ENCODE peak calls at places on chromosome 7, in six cellular contexts. U, H, S, Q, J and F are unnamed samples.

GRCh38 chr7:35599642-35600041 is 95.3 kb downstream of the HERPUD2 start:
- DNase-seq in U (no peak), H (no peak), S (no peak), Q (no peak), J (no peak), F (no peak)

GRCh38 chr7:10418985-10419384 is 554.7 kb upstream of the PHF14 start:
- DNase-seq in U (no peak), H (no peak), S (no peak), Q (no peak), J (no peak), F (no peak)

GRCh38 chr7:147483634-147484292 is 1106.8 kb upstream of the C7orf33 start:
- DNase-seq in U (peak; percentile 3), H (no peak), S (no peak), Q (no peak), J (no peak), F (no peak)

GRCh38 chr7:34096135-34096775 is 190.9 kb downstream of the BMPER start:
- DNase-seq in U (peak; percentile 98), H (no peak), S (peak; percentile 65), Q (no peak), J (no peak), F (no peak)

GRCh38 chr7:80187279-80187678 is 52.6 kb downstream of the GNAI1 start:
- DNase-seq in U (no peak), H (no peak), S (no peak), Q (no peak), J (no peak), F (no peak)

GRCh38 chr7:63067897-63068585 is 930.6 kb upstream of the ZNF722 start:
- DNase-seq in U (no peak), H (peak; percentile 67), S (no peak), Q (no peak), J (no peak), F (no peak)

GRCh38 chr7:64045301-64046040 is at the start of gene ZNF727:
- DNase-seq in U (no peak), H (peak; percentile 71), S (peak; percentile 54), Q (no peak), J (no peak), F (no peak)

GRCh38 chr7:39670934-39671333 is 47.6 kb downstream of the RALA start:
- DNase-seq in U (no peak), H (no peak), S (no peak), Q (no peak), J (no peak), F (no peak)

GRCh38 chr7:20030915-20031362 is 186.2 kb downstream of the MACC1 start:
- DNase-seq in U (peak; percentile 30), H (no peak), S (no peak), Q (no peak), J (no peak), F (peak; percentile 11)

GRCh38 chr7:122306320-122307227 is 2.0 kb upstream of the FEZF1 start:
- DNase-seq in U (no peak), H (no peak), S (no peak), Q (no peak), J (no peak), F (no peak)

GRCh38 chr7:47327306-47327697 is 254.6 kb downstream of the TNS3 start:
- DNase-seq in U (no peak), H (no peak), S (no peak), Q (no peak), J (no peak), F (no peak)

GRCh38 chr7:157253850-157254249 is 83.0 kb upstream of the DNAJB6 start:
- DNase-seq in U (no peak), H (no peak), S (no peak), Q (no peak), J (no peak), F (no peak)

GRCh38 chr7:22394739-22395138 is 37.8 kb upstream of the RAPGEF5 start:
- DNase-seq in U (no peak), H (no peak), S (no peak), Q (no peak), J (no peak), F (no peak)

GRCh38 chr7:74094224-74095095 is 10.9 kb downstream of the LIMK1 start:
- DNase-seq in U (peak; percentile 89), H (no peak), S (peak; percentile 82), Q (peak; percentile 70), J (peak; percentile 80), F (peak; percentile 80)

GRCh38 chr7:36487756-36488336 is 98.2 kb downstream of the ANLN start:
- DNase-seq in U (peak; percentile 77), H (no peak), S (no peak), Q (no peak), J (peak; percentile 36), F (peak; percentile 20)

GRCh38 chr7:30272126-30272525 is 12.3 kb upstream of the ZNRF2 start:
- DNase-seq in U (no peak), H (no peak), S (no peak), Q (no peak), J (no peak), F (no peak)

GRCh38 chr7:128963327-128963757 is 25.6 kb downstream of the IRF5 start:
- DNase-seq in U (no peak), H (no peak), S (no peak), Q (no peak), J (peak; percentile 76), F (peak; percentile 66)

GRCh38 chr7:132419538-132419937 is 156.7 kb downstream of the PLXNA4 start:
- DNase-seq in U (peak; percentile 94), H (no peak), S (no peak), Q (no peak), J (no peak), F (no peak)

GRCh38 chr7:108459922-108460551 is 3.8 kb upstream of the NRCAM start:
- DNase-seq in U (peak; percentile 58), H (no peak), S (no peak), Q (no peak), J (peak; percentile 57), F (peak; percentile 60)
- TF ChIP-seq CTCF in U (peak; percentile 60), H (peak; percentile 80), S (no peak), Q (peak; percentile 48), J (peak; percentile 41), F (peak; percentile 38)

DNA sequence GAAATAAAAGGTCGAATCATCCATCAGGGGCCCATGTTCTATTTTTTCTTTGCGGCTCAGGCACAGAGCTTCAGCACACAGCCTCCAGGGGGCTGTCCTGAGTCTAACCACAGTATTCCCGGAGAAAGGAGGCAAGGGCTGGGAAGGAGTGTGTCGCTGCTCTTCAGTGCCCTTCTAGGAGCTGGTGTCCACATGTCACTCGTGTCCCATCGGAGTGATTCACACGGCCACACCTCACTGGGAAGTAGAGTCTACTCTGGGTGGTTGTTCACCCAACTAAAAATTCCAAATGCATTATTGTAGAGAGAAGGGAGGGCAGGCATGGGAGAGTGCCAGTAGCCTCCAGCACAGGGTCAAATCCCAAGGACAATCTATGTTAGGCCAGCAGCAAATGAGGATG is 114.8 kb upstream of the LANCL2 start:
- DNase-seq in U (no peak), H (no peak), S (no peak), Q (no peak), J (no peak), F (no peak)
- TF ChIP-seq CTCF in U (peak; percentile 37), H (peak; percentile 51), S (peak; percentile 12), Q (no peak), J (no peak), F (no peak)

GRCh38 chr7:2106920-2107319 is 125.8 kb downstream of the MAD1L1 start:
- DNase-seq in U (no peak), H (no peak), S (peak; percentile 56), Q (no peak), J (no peak), F (no peak)

GRCh38 chr7:2109251-2109935 is 123.4 kb downstream of the MAD1L1 start:
- DNase-seq in U (peak; percentile 46), H (no peak), S (no peak), Q (no peak), J (no peak), F (no peak)

GRCh38 chr7:2109936-2110585 is 122.7 kb downstream of the MAD1L1 start:
- DNase-seq in U (peak; percentile 93), H (peak; percentile 79), S (no peak), Q (no peak), J (peak; percentile 70), F (peak; percentile 73)

GRCh38 chr7:2107386-2108085 is 125.2 kb downstream of the MAD1L1 start:
- DNase-seq in U (no peak), H (no peak), S (no peak), Q (no peak), J (no peak), F (no peak)

DNA sequence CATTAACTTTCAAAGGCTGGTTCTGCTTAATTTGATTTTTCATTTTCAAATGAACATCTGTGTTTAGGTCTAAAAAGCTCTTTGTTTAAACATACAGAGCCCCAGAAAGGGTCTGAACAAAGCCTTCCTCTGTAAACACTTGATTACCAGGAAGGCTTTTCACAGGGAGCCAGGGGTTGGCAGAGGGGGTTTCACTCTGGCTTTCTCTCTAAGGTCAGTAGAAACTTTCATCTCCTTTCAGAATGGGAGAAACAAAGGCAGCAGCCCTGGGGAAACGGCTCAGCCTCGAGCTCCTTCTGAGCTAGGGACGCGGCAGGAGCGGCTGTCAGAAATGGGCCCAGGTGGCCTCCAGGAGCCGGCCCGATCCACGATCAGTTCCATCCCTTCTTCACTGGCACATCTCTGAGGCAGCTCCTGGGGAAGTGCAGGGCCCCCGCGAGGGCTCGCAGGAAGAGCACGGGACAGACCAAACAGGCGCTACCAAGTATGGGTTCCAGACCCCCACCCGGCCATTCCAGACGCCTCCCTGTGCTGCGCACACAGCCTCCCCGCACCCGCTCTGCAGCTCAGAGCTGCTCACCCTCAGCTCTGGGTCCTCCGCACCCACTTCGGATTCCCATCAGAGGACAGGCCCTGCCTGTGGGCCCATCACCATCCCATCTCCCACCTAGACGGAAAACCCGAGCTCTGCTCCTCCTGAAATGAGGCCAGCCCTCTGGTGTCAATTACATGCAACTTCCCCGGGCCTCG is 124.1 kb downstream of the MAD1L1 start:
- DNase-seq in U (no peak), H (no peak), S (no peak), Q (no peak), J (no peak), F (no peak)
- TF ChIP-seq CTCF in U (no peak), H (no peak), S (no peak), Q (no peak), J (no peak), F (no peak)

GRCh38 chr7:24979470-24979862 is 512 bp downstream of the OSBPL3 start:
- DNase-seq in U (peak; percentile 68), H (no peak), S (peak; percentile 26), Q (peak; percentile 81), J (peak; percentile 81), F (peak; percentile 78)

GRCh38 chr7:24979863-24980694 is at the start of gene OSBPL3:
- DNase-seq in U (peak; percentile 97), H (peak; percentile 62), S (peak; percentile 93), Q (peak; percentile 97), J (peak; percentile 96), F (peak; percentile 94)

GRCh38 chr7:24978837-24979469 is 1.0 kb downstream of the OSBPL3 start:
- DNase-seq in U (peak; percentile 30), H (no peak), S (no peak), Q (no peak), J (no peak), F (no peak)

GRCh38 chr7:24981544-24981951 is 1.6 kb upstream of the OSBPL3 start:
- DNase-seq in U (peak; percentile 43), H (no peak), S (peak; percentile 26), Q (peak; percentile 50), J (peak; percentile 57), F (peak; percentile 27)

GRCh38 chr7:24980695-24981543 is 941 bp upstream of the OSBPL3 start:
- DNase-seq in U (peak; percentile 74), H (no peak), S (peak; percentile 22), Q (peak; percentile 41), J (peak; percentile 58), F (peak; percentile 59)
- TF ChIP-seq CTCF in U (no peak), H (no peak), S (no peak), Q (no peak), J (no peak), F (no peak)